ENCODE peak calls at places on chromosomes 7 and 10, in ten cellular contexts. G is OCI-LY7, Y is HFFc6, O is Panc1, H is endothelial cell, P is Peyer's patch, C is fibroblast of mammary gland, Q is GM06990, A is adrenal gland, N is pancreas. I is an unnamed sample.

GRCh38 chr10:76185476-76186255 is 754.2 kb downstream of the LRMDA start:
- DNase-seq in G (no peak), Y (no peak), O (no peak), H (no peak), P (no peak), C (no peak), Q (no peak), A (no peak), N (no peak), I (no peak)

GRCh38 chr7:100574362-100575205 is 884 bp upstream of the SAP25 start:
- DNase-seq in G (no peak), Y (no peak), O (no peak), H (no peak), P (no peak), C (no peak), Q (no peak), A (no peak), N (peak; percentile 69), I (no peak)

GRCh38 chr10:94630017-94630688 is 53.4 kb upstream of the CYP2C18 start:
- DNase-seq in G (peak; percentile 48), Y (peak; percentile 12), O (peak; percentile 28), H (no peak), P (no peak), C (peak; percentile 32), Q (peak; percentile 41), A (no peak), N (no peak), I (no peak)

GRCh38 chr7:111735661-111736323 is 173.5 kb upstream of the IMMP2L start:
- DNase-seq in G (peak; percentile 62), Y (peak; percentile 74), O (peak; percentile 46), H (peak; percentile 74), P (peak; percentile 44), C (peak; percentile 80), Q (no peak), A (peak; percentile 70), N (no peak), I (peak; percentile 46)

GRCh38 chr7:100546868-100547800 is 8.1 kb downstream of the AGFG2 start:
- DNase-seq in G (no peak), Y (no peak), O (no peak), H (no peak), P (no peak), C (no peak), Q (no peak), A (no peak), N (no peak), I (no peak)

GRCh38 chr7:158358926-158359645 is 228.5 kb downstream of the PTPRN2 start:
- DNase-seq in G (no peak), Y (no peak), O (no peak), H (no peak), P (no peak), C (no peak), Q (no peak), A (no peak), N (no peak), I (no peak)

GRCh38 chr10:85490431-85490830 is 876.2 kb downstream of the GRID1 start:
- DNase-seq in G (no peak), Y (no peak), O (no peak), H (no peak), P (no peak), C (no peak), Q (no peak), A (no peak), N (no peak), I (no peak)

GRCh38 chr10:101941871-101942270 is 98.3 kb upstream of the KCNIP2 start:
- DNase-seq in G (no peak), Y (peak; percentile 8), O (no peak), H (no peak), P (no peak), C (peak; percentile 63), Q (no peak), A (no peak), N (no peak), I (no peak)

GRCh38 chr10:108791030-108791429 is 1132.3 kb downstream of the XPNPEP1 start:
- DNase-seq in G (no peak), Y (no peak), O (no peak), H (no peak), P (no peak), C (peak; percentile 19), Q (no peak), A (no peak), N (no peak), I (no peak)
- TF ChIP-seq CTCF in G (no peak), Y (no peak), O (no peak), H (no peak), P (no peak), C (no peak), Q (no peak), A (no peak), N (no peak), I (no peak)

DNA sequence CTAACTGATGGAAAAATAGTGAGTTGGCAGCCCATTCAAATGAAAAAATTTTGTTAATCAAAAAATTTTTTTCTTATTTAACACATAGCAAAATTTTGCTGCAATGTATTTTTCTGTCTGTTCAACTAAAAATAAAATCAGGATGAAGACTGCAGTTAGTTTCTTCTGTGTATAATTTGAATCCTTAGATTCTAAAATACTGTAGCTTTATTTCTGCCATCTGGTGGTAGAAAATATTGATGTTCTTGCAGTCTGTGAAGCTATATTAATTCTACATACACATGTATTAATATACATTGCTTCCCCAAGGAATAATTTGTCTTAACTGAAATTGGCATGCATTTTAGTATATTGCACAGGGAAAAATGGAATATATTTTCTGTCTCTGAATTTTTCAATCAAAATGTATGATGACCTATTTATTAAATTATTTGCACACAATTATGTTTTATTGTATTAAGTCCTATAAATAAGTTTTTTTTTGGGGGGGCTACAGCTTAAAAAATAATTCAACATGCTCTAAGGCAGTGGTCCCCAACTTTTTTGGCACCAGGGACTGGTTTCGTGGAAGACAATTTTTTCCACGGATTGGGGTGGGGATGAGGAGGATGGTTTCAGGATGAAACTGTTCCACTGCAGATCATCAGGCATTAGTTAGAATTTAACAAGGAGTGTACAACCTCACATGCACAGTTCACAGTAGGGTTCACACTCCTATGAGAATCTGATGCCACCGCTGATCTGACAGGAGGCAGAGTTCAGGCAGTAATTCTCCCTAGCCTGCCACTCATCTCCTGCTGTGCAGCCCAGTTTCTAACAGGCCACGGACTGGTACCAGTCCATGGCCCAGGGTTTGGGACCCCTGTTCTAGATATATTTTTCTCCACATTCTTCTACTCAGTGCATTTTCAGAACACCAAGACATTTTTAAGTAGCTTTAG is 119.4 kb downstream of the GNAT3 start:
- DNase-seq in G (no peak), Y (peak; percentile 55), O (no peak), H (no peak), P (no peak), C (peak; percentile 57), Q (no peak), A (no peak), N (no peak), I (no peak)
- TF ChIP-seq CTCF in G (peak; percentile 66), Y (peak; percentile 87), O (peak; percentile 55), H (peak; percentile 57), P (peak; percentile 69), C (peak; percentile 57), Q (no peak), A (peak; percentile 81), N (no peak), I (no peak)

GRCh38 chr10:89959433-89960110 is 258.2 kb downstream of the KIF20B start:
- DNase-seq in G (no peak), Y (no peak), O (no peak), H (no peak), P (no peak), C (peak; percentile 67), Q (peak; percentile 54), A (no peak), N (no peak), I (no peak)

GRCh38 chr10:89952314-89952713 is 250.9 kb downstream of the KIF20B start:
- DNase-seq in G (no peak), Y (no peak), O (no peak), H (no peak), P (no peak), C (no peak), Q (no peak), A (no peak), N (no peak), I (no peak)

DNA sequence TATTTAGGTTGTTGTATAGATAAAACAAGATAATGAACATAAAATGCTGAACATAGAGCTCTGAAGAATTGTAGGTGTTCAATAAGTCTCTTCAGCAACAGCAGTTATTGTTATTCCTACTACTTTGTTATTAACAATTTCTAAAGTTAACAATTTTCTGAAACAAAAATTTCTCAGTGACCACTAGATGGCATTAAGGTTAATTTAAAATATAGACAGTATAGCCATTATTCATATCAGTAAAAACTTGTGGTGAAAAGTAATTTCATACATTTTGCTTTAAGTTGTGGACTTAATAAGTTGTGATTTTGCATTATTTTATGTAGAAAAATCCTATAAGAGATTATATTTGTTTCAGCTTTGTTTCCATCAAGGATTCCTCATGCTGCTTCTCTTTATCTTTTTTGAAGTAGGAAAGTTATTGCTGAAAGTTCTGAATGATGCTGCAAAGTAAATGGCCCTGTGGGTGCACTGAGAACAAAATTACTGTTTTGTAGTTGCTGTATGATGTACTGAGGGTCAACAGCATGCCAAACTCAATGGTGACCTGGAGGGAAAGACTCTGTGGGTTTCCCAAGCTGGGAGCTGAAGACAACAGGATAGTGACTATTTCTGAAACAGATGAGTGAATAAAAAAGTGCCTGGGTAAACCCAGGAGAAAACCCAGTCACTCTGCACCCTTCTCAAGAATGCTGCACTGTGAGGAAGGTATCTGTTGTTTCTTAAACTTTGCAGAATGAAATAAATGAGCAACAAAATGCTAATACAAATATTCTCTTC is 253.6 kb downstream of the KIF20B start:
- DNase-seq in G (peak; percentile 10), Y (no peak), O (no peak), H (no peak), P (no peak), C (peak; percentile 21), Q (no peak), A (no peak), N (no peak), I (no peak)
- TF ChIP-seq CTCF in G (peak; percentile 87), Y (peak; percentile 74), O (peak; percentile 47), H (peak; percentile 62), P (no peak), C (peak; percentile 24), Q (peak; percentile 26), A (peak; percentile 46), N (peak; percentile 15), I (no peak)

GRCh38 chr7:2802504-2803341 is 41.4 kb downstream of the GNA12 start:
- DNase-seq in G (no peak), Y (peak; percentile 34), O (peak; percentile 91), H (no peak), P (no peak), C (peak; percentile 55), Q (no peak), A (no peak), N (no peak), I (peak; percentile 33)

GRCh38 chr7:2803755-2804154 is 40.4 kb downstream of the GNA12 start:
- DNase-seq in G (no peak), Y (no peak), O (no peak), H (no peak), P (no peak), C (no peak), Q (no peak), A (no peak), N (no peak), I (no peak)

GRCh38 chr7:2803342-2803692 is 40.8 kb downstream of the GNA12 start:
- DNase-seq in G (no peak), Y (no peak), O (no peak), H (no peak), P (no peak), C (no peak), Q (no peak), A (no peak), N (no peak), I (no peak)

GRCh38 chr7:2805213-2806003 is 38.7 kb downstream of the GNA12 start:
- DNase-seq in G (no peak), Y (no peak), O (no peak), H (no peak), P (no peak), C (no peak), Q (no peak), A (peak; percentile 89), N (no peak), I (no peak)

DNA sequence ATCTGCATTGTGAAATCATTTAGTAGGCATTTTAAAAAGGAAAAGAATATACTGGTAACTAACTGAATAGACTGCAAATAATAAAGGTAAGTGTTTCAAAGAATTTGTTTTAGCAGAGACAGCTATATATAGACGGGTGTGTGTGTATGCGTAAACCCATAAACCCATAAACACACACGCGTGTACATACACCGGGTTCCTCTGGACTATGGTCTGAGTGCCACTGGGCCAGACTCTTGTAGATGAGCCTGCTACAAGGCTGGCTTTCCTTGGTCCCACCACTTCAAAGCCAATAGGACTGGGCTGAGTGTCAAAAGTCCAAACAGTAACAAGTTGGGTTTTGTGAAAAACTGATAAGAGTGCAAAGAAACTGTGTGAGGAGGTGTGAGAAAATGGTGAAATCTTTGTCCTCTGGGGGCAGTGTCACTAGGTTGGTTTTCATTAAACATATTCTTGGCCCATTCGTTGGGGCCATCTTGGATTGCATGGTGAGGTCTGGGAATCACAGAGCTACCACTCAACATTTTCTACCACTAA is 39.8 kb downstream of the GNA12 start:
- DNase-seq in G (no peak), Y (no peak), O (no peak), H (no peak), P (no peak), C (no peak), Q (no peak), A (no peak), N (no peak), I (peak; percentile 26)
- TF ChIP-seq CTCF in G (peak; percentile 49), Y (peak; percentile 44), O (no peak), H (no peak), P (no peak), C (no peak), Q (no peak), A (no peak), N (no peak), I (no peak)

I was measured in prostate gland.